ENCODE peak calls at places on chromosomes 4 and X, in ten cellular contexts. One of them, this sample, is unnamed.
A peak's percentile ranks its signal among the peaks of the same experiment; 100 is the strongest.

GRCh38 chrX:140701480-140701879 is 8.1 kb upstream of the LINC00632 start:
- DNase-seq in suprapubic skin: no peak
- DNase-seq in ovary: no peak
- DNase-seq in upper lobe of left lung: no peak
- DNase-seq in H1: no peak
- DNase-seq in stomach: no peak
- DNase-seq in K562: no peak
- DNase-seq in A549: no peak
- DNase-seq in tibial nerve: no peak
- DNase-seq in GM12878: no peak
- DNase-seq in this sample: no peak

GRCh38 chr4:188162698-188163097 is 23.5 kb downstream of the TRIML1 start:
- DNase-seq in ovary: no peak
- DNase-seq in H1: peak; percentile 28
- DNase-seq in stomach: no peak
- DNase-seq in K562: no peak
- DNase-seq in A549: no peak
- DNase-seq in GM12878: no peak
- DNase-seq in upper lobe of left lung: no peak
- DNase-seq in suprapubic skin: no peak
- DNase-seq in tibial nerve: no peak
- DNase-seq in this sample: no peak

GRCh38 chr4:42927946-42928345 is 35.4 kb downstream of the GRXCR1 start:
- DNase-seq in GM12878: no peak
- DNase-seq in stomach: no peak
- DNase-seq in suprapubic skin: no peak
- DNase-seq in H1: no peak
- DNase-seq in tibial nerve: no peak
- DNase-seq in K562: no peak
- DNase-seq in A549: no peak
- DNase-seq in upper lobe of left lung: no peak
- DNase-seq in ovary: no peak
- DNase-seq in this sample: no peak

GRCh38 chr4:41133619-41134018 is 80.7 kb downstream of the APBB2 start:
- DNase-seq in GM12878: no peak
- DNase-seq in upper lobe of left lung: no peak
- DNase-seq in tibial nerve: no peak
- DNase-seq in stomach: no peak
- DNase-seq in H1: no peak
- DNase-seq in K562: no peak
- DNase-seq in A549: no peak
- DNase-seq in ovary: no peak
- DNase-seq in suprapubic skin: no peak
- DNase-seq in this sample: no peak

GRCh38 chrX:38061335-38061734 is 55.0 kb downstream of the SYTL5 start:
- DNase-seq in H1: no peak
- DNase-seq in A549: no peak
- DNase-seq in upper lobe of left lung: no peak
- DNase-seq in K562: no peak
- DNase-seq in ovary: no peak
- DNase-seq in tibial nerve: no peak
- DNase-seq in GM12878: no peak
- DNase-seq in stomach: no peak
- DNase-seq in suprapubic skin: no peak
- DNase-seq in this sample: no peak

GRCh38 chr4:11263208-11263607 is 165.5 kb downstream of the HS3ST1 start:
- DNase-seq in tibial nerve: no peak
- DNase-seq in upper lobe of left lung: no peak
- DNase-seq in H1: no peak
- DNase-seq in GM12878: no peak
- DNase-seq in K562: no peak
- DNase-seq in suprapubic skin: no peak
- DNase-seq in ovary: no peak
- DNase-seq in A549: no peak
- DNase-seq in stomach: no peak
- DNase-seq in this sample: no peak

GRCh38 chr4:28772066-28772465 is 1911.4 kb downstream of the STIM2 start:
- DNase-seq in K562: no peak
- DNase-seq in upper lobe of left lung: no peak
- DNase-seq in suprapubic skin: no peak
- DNase-seq in tibial nerve: no peak
- DNase-seq in ovary: no peak
- DNase-seq in H1: no peak
- DNase-seq in GM12878: no peak
- DNase-seq in stomach: no peak
- DNase-seq in A549: no peak
- DNase-seq in this sample: no peak

GRCh38 chrX:70001269-70001668 is 48.5 kb downstream of the AWAT2 start:
- DNase-seq in K562: no peak
- DNase-seq in tibial nerve: no peak
- DNase-seq in stomach: no peak
- DNase-seq in H1: no peak
- DNase-seq in upper lobe of left lung: no peak
- DNase-seq in A549: no peak
- DNase-seq in suprapubic skin: no peak
- DNase-seq in GM12878: no peak
- DNase-seq in ovary: no peak
- DNase-seq in this sample: no peak

GRCh38 chr4:165716472-165716871 is 156.6 kb upstream of the TLL1 start:
- DNase-seq in upper lobe of left lung: no peak
- DNase-seq in K562: no peak
- DNase-seq in H1: no peak
- DNase-seq in suprapubic skin: no peak
- DNase-seq in ovary: no peak
- DNase-seq in stomach: no peak
- DNase-seq in tibial nerve: no peak
- DNase-seq in A549: no peak
- DNase-seq in GM12878: no peak
- DNase-seq in this sample: no peak

GRCh38 chr4:111806331-111806730 is 338.9 kb upstream of the FAM241A start:
- DNase-seq in H1: peak; percentile 52
- DNase-seq in upper lobe of left lung: no peak
- DNase-seq in ovary: no peak
- DNase-seq in stomach: no peak
- DNase-seq in A549: peak; percentile 16
- DNase-seq in GM12878: no peak
- DNase-seq in K562: no peak
- DNase-seq in tibial nerve: no peak
- DNase-seq in suprapubic skin: no peak
- DNase-seq in this sample: no peak

GRCh38 chr4:188270273-188271069 is 131.2 kb downstream of the TRIML1 start:
- DNase-seq in K562: no peak
- DNase-seq in A549: no peak
- DNase-seq in suprapubic skin: no peak
- DNase-seq in tibial nerve: no peak
- DNase-seq in ovary: no peak
- DNase-seq in upper lobe of left lung: peak; percentile 65
- DNase-seq in stomach: no peak
- DNase-seq in GM12878: no peak
- DNase-seq in H1: no peak
- DNase-seq in this sample: no peak

GRCh38 chr4:165331823-165332222 is 4.4 kb downstream of the MSMO1 start:
- DNase-seq in H1: no peak
- DNase-seq in upper lobe of left lung: no peak
- DNase-seq in ovary: no peak
- DNase-seq in tibial nerve: no peak
- DNase-seq in A549: no peak
- DNase-seq in stomach: no peak
- DNase-seq in suprapubic skin: no peak
- DNase-seq in GM12878: no peak
- DNase-seq in K562: peak; percentile 32
- DNase-seq in this sample: no peak

GRCh38 chr4:179521937-179522336 is 2079.7 kb upstream of the AGA start:
- DNase-seq in K562: no peak
- DNase-seq in suprapubic skin: no peak
- DNase-seq in A549: no peak
- DNase-seq in stomach: no peak
- DNase-seq in ovary: no peak
- DNase-seq in GM12878: no peak
- DNase-seq in tibial nerve: no peak
- DNase-seq in upper lobe of left lung: no peak
- DNase-seq in H1: no peak
- DNase-seq in this sample: no peak

GRCh38 chr4:186144180-186144579 is 39.7 kb downstream of the FAM149A start:
- DNase-seq in suprapubic skin: no peak
- DNase-seq in tibial nerve: no peak
- DNase-seq in H1: peak; percentile 59
- DNase-seq in ovary: peak; percentile 58
- DNase-seq in upper lobe of left lung: no peak
- DNase-seq in GM12878: no peak
- DNase-seq in stomach: no peak
- DNase-seq in K562: no peak
- DNase-seq in A549: peak; percentile 26
- DNase-seq in this sample: peak; percentile 19

GRCh38 chrX:150253946-150254615 is 109.0 kb upstream of the MAMLD1 start:
- DNase-seq in upper lobe of left lung: no peak
- DNase-seq in GM12878: no peak
- DNase-seq in ovary: no peak
- DNase-seq in K562: no peak
- DNase-seq in stomach: no peak
- DNase-seq in tibial nerve: no peak
- DNase-seq in A549: no peak
- DNase-seq in H1: peak; percentile 11
- DNase-seq in suprapubic skin: no peak
- DNase-seq in this sample: no peak

GRCh38 chr4:184860018-184860530 is 34.3 kb upstream of the ACSL1 start:
- DNase-seq in stomach: no peak
- DNase-seq in H1: no peak
- DNase-seq in suprapubic skin: no peak
- DNase-seq in upper lobe of left lung: no peak
- DNase-seq in K562: no peak
- DNase-seq in ovary: no peak
- DNase-seq in A549: no peak
- DNase-seq in GM12878: peak; percentile 65
- DNase-seq in tibial nerve: no peak
- DNase-seq in this sample: no peak

GRCh38 chr4:187603093-187603395 is 392.5 kb upstream of the ZFP42 start:
- DNase-seq in K562: no peak
- DNase-seq in suprapubic skin: no peak
- DNase-seq in GM12878: no peak
- DNase-seq in A549: no peak
- DNase-seq in tibial nerve: no peak
- DNase-seq in H1: no peak
- DNase-seq in stomach: no peak
- DNase-seq in upper lobe of left lung: no peak
- DNase-seq in ovary: no peak
- DNase-seq in this sample: no peak

GRCh38 chr4:169251291-169252235 is 19.2 kb downstream of the SH3RF1 start:
- DNase-seq in K562: no peak
- DNase-seq in GM12878: no peak
- DNase-seq in A549: peak; percentile 31
- DNase-seq in ovary: no peak
- DNase-seq in tibial nerve: no peak
- DNase-seq in upper lobe of left lung: no peak
- DNase-seq in stomach: no peak
- DNase-seq in H1: no peak
- DNase-seq in suprapubic skin: no peak
- DNase-seq in this sample: peak; percentile 51
- H3K4me1 ChIP-seq in K562: no peaks in the 10 kb centered on the region
- H3K4me1 ChIP-seq in GM12878: no peaks in the 10 kb centered on the region
- H3K4me1 ChIP-seq in A549: peaks cover 85% of the 10 kb centered on the region
- H3K4me1 ChIP-seq in ovary: peaks cover 11% of the 10 kb centered on the region
- H3K4me1 ChIP-seq in tibial nerve: peaks cover 71% of the 10 kb centered on the region
- H3K4me1 ChIP-seq in upper lobe of left lung: peaks cover 37% of the 10 kb centered on the region
- H3K4me1 ChIP-seq in stomach: peaks cover 90% of the 10 kb centered on the region
- H3K4me1 ChIP-seq in H1: peaks cover 10% of the 10 kb centered on the region
- H3K4me1 ChIP-seq in suprapubic skin: peaks cover 48% of the 10 kb centered on the region
- H3K4me1 ChIP-seq in this sample: peaks cover 85% of the 10 kb centered on the region

GRCh38 chr4:88791274-88791673 is 93.6 kb upstream of the NAP1L5 start:
- DNase-seq in ovary: no peak
- DNase-seq in suprapubic skin: no peak
- DNase-seq in GM12878: no peak
- DNase-seq in tibial nerve: no peak
- DNase-seq in K562: no peak
- DNase-seq in upper lobe of left lung: no peak
- DNase-seq in H1: no peak
- DNase-seq in stomach: no peak
- DNase-seq in A549: no peak
- DNase-seq in this sample: no peak
- TF ChIP-seq EP300 in ovary: no peak
- TF ChIP-seq EP300 in suprapubic skin: no peak
- TF ChIP-seq EP300 in GM12878: no peak
- TF ChIP-seq EP300 in tibial nerve: no peak
- TF ChIP-seq EP300 in K562: no peak
- TF ChIP-seq EP300 in upper lobe of left lung: no peak
- TF ChIP-seq EP300 in H1: no peak
- TF ChIP-seq EP300 in stomach: no peak
- TF ChIP-seq EP300 in A549: no peak
- TF ChIP-seq EP300 in this sample: no peak

GRCh38 chr4:20512980-20513379 is 187.3 kb upstream of the PACRGL start:
- DNase-seq in stomach: no peak
- DNase-seq in GM12878: no peak
- DNase-seq in suprapubic skin: no peak
- DNase-seq in tibial nerve: no peak
- DNase-seq in H1: no peak
- DNase-seq in ovary: no peak
- DNase-seq in upper lobe of left lung: no peak
- DNase-seq in A549: no peak
- DNase-seq in K562: no peak
- DNase-seq in this sample: no peak
- H3K4me1 ChIP-seq in stomach: peaks cover 12% of the 10 kb centered on the region
- H3K4me1 ChIP-seq in GM12878: no peaks in the 10 kb centered on the region
- H3K4me1 ChIP-seq in suprapubic skin: no peaks in the 10 kb centered on the region
- H3K4me1 ChIP-seq in tibial nerve: peaks cover 6% of the 10 kb centered on the region
- H3K4me1 ChIP-seq in H1: no peaks in the 10 kb centered on the region
- H3K4me1 ChIP-seq in ovary: no peaks in the 10 kb centered on the region
- H3K4me1 ChIP-seq in upper lobe of left lung: no peaks in the 10 kb centered on the region
- H3K4me1 ChIP-seq in A549: no peaks in the 10 kb centered on the region
- H3K4me1 ChIP-seq in K562: no peaks in the 10 kb centered on the region
- H3K4me1 ChIP-seq in this sample: no peaks in the 10 kb centered on the region

GRCh38 chrX:129618997-129619396 is 35.8 kb downstream of the APLN start:
- DNase-seq in A549: no peak
- DNase-seq in ovary: no peak
- DNase-seq in GM12878: no peak
- DNase-seq in tibial nerve: no peak
- DNase-seq in suprapubic skin: no peak
- DNase-seq in upper lobe of left lung: no peak
- DNase-seq in stomach: peak; percentile 45
- DNase-seq in H1: no peak
- DNase-seq in K562: no peak
- DNase-seq in this sample: peak; percentile 41

GRCh38 chrX:129609395-129609794 is 45.4 kb downstream of the APLN start:
- DNase-seq in GM12878: no peak
- DNase-seq in stomach: no peak
- DNase-seq in suprapubic skin: no peak
- DNase-seq in H1: no peak
- DNase-seq in K562: peak; percentile 11
- DNase-seq in tibial nerve: no peak
- DNase-seq in upper lobe of left lung: no peak
- DNase-seq in ovary: no peak
- DNase-seq in A549: no peak
- DNase-seq in this sample: no peak

GRCh38 chrX:129612396-129612795 is 42.4 kb downstream of the APLN start:
- DNase-seq in GM12878: no peak
- DNase-seq in stomach: no peak
- DNase-seq in ovary: no peak
- DNase-seq in suprapubic skin: no peak
- DNase-seq in tibial nerve: no peak
- DNase-seq in H1: no peak
- DNase-seq in K562: no peak
- DNase-seq in A549: no peak
- DNase-seq in upper lobe of left lung: no peak
- DNase-seq in this sample: no peak

GRCh38 chrX:129617420-129617819 is 37.3 kb downstream of the APLN start:
- DNase-seq in GM12878: no peak
- DNase-seq in stomach: no peak
- DNase-seq in suprapubic skin: no peak
- DNase-seq in upper lobe of left lung: no peak
- DNase-seq in H1: no peak
- DNase-seq in A549: no peak
- DNase-seq in K562: no peak
- DNase-seq in tibial nerve: no peak
- DNase-seq in ovary: no peak
- DNase-seq in this sample: no peak

GRCh38 chrX:129613596-129613995 is 41.2 kb downstream of the APLN start:
- DNase-seq in K562: no peak
- DNase-seq in tibial nerve: no peak
- DNase-seq in A549: no peak
- DNase-seq in stomach: no peak
- DNase-seq in upper lobe of left lung: no peak
- DNase-seq in GM12878: no peak
- DNase-seq in suprapubic skin: no peak
- DNase-seq in H1: no peak
- DNase-seq in ovary: no peak
- DNase-seq in this sample: no peak
- TF ChIP-seq EP300 in K562: no peak
- TF ChIP-seq EP300 in tibial nerve: no peak
- TF ChIP-seq EP300 in A549: no peak
- TF ChIP-seq EP300 in stomach: no peak
- TF ChIP-seq EP300 in upper lobe of left lung: no peak
- TF ChIP-seq EP300 in GM12878: no peak
- TF ChIP-seq EP300 in suprapubic skin: no peak
- TF ChIP-seq EP300 in H1: peak; percentile 20
- TF ChIP-seq EP300 in ovary: no peak
- TF ChIP-seq EP300 in this sample: no peak

This sample was measured in transverse colon.